ENCODE peak calls at places on chromosome 5, in five cellular contexts. I is tibial nerve, S is breast epithelium, B is IMR-90, J is pancreas. Q is an unnamed sample.

GRCh38 chr5:67409342-67409741 is 212.7 kb upstream of the CD180 start:
- DNase-seq in B (no peak), J (no peak), I (no peak), S (no peak), Q (no peak)

GRCh38 chr5:133309166-133309791 is 257.5 kb downstream of the HSPA4 start:
- DNase-seq in B (no peak), S (no peak), J (no peak), I (no peak), Q (no peak)

GRCh38 chr5:144254552-144254951 is 83.9 kb downstream of the KCTD16 start:
- DNase-seq in S (no peak), I (no peak), B (no peak), J (no peak), Q (no peak)

GRCh38 chr5:81247441-81247972 is 14.4 kb downstream of the CKMT2 start:
- DNase-seq in J (no peak), B (peak), S (no peak), I (no peak), Q (peak)

GRCh38 chr5:29005386-29005785 is 1967.0 kb upstream of the CDH9 start:
- DNase-seq in S (no peak), J (no peak), B (no peak), I (no peak), Q (peak)

GRCh38 chr5:142808778-142809606 is 38.8 kb downstream of the ARHGAP26 start:
- DNase-seq in J (no peak), B (no peak), S (no peak), I (no peak), Q (no peak)

GRCh38 chr5:29122306-29122705 is 2071.2 kb upstream of the CDH6 start:
- DNase-seq in J (no peak), B (no peak), I (no peak), S (no peak), Q (no peak)

GRCh38 chr5:150114773-150115408 is 28.5 kb upstream of the CSF1R start:
- DNase-seq in I (peak), S (peak), J (no peak), B (no peak), Q (no peak)

GRCh38 chr5:164048527-164048926 is 543.1 kb downstream of the MAT2B start:
- DNase-seq in J (no peak), B (peak), I (no peak), S (no peak), Q (peak)

GRCh38 chr5:157502143-157502647 is 42.2 kb downstream of the NIPAL4 start:
- DNase-seq in S (no peak), B (peak), J (no peak), I (no peak), Q (no peak)

GRCh38 chr5:77645158-77645994 is 6.9 kb upstream of the OTP start:
- DNase-seq in S (no peak), I (no peak), B (no peak), J (peak), Q (no peak)

GRCh38 chr5:116137544-116138378 is 52.9 kb downstream of the COMMD10 start:
- DNase-seq in B (peak), I (no peak), J (no peak), S (no peak), Q (peak)

GRCh38 chr5:54944364-54944763 is 41.0 kb downstream of the ESM1 start:
- DNase-seq in B (peak), I (no peak), S (no peak), J (no peak), Q (peak)

GRCh38 chr5:76785493-76785892 is 33.3 kb upstream of the F2RL1 start:
- DNase-seq in I (no peak), S (no peak), J (no peak), B (peak), Q (peak)

GRCh38 chr5:139755892-139756671 is 39.5 kb upstream of the PSD2 start:
- DNase-seq in I (no peak), S (no peak), B (no peak), J (peak), Q (no peak)

GRCh38 chr5:102910240-102911226 is 155.4 kb downstream of the PAM start:
- DNase-seq in S (no peak), B (peak), I (no peak), J (no peak), Q (peak)

GRCh38 chr5:77882670-77883257 is 106.6 kb upstream of the TBCA start:
- DNase-seq in S (no peak), I (no peak), J (no peak), B (peak), Q (peak)

GRCh38 chr5:132829742-132830435 is 558 bp downstream of the SHROOM1 start:
- DNase-seq in B (peak), J (peak), I (peak), S (peak), Q (peak)

GRCh38 chr5:109997191-109997590 is 307.5 kb downstream of the MAN2A1 start:
- DNase-seq in I (no peak), B (no peak), J (no peak), S (no peak), Q (no peak)

GRCh38 chr5:61993446-61994017 is 312.5 kb upstream of the KIF2A start:
- DNase-seq in J (no peak), S (no peak), I (no peak), B (no peak), Q (no peak)

GRCh38 chr5:143393516-143393915 is 10.0 kb downstream of the NR3C1 start:
- DNase-seq in S (no peak), I (no peak), J (no peak), B (no peak), Q (no peak)

GRCh38 chr5:75051217-75051751 is 1.1 kb downstream of the GCNT4 start:
- DNase-seq in S (no peak), I (no peak), B (no peak), J (no peak), Q (no peak)

GRCh38 chr5:102590467-102590866 is 91.7 kb upstream of the SLCO6A1 start:
- DNase-seq in B (no peak), S (no peak), J (no peak), I (no peak), Q (no peak)

GRCh38 chr5:139243425-139243965 is 45.3 kb upstream of the SIL1 start:
- DNase-seq in I (no peak), J (no peak), B (peak), S (no peak), Q (no peak)

GRCh38 chr5:143613329-143613728 is 198.6 kb upstream of the HMHB1 start:
- DNase-seq in S (no peak), J (no peak), I (no peak), B (no peak), Q (peak)

GRCh38 chr5:66637994-66638393 is 41.8 kb downstream of the MAST4 start:
- DNase-seq in J (no peak), B (no peak), I (no peak), S (no peak), Q (no peak)

GRCh38 chr5:139488269-139488668 is 5.7 kb upstream of the STING1 start:
- DNase-seq in I (no peak), S (no peak), J (no peak), B (no peak), Q (no peak)

GRCh38 chr5:40717281-40717680 is 37.6 kb downstream of the PTGER4 start:
- DNase-seq in I (no peak), S (no peak), B (peak), J (no peak), Q (peak)

GRCh38 chr5:132334812-132335211 is 34.7 kb upstream of the SLC22A5 start:
- DNase-seq in S (no peak), B (peak), J (no peak), I (no peak), Q (peak)

GRCh38 chr5:32627219-32627880 is 42.0 kb downstream of the SUB1 start:
- DNase-seq in B (peak), S (no peak), I (no peak), J (no peak), Q (no peak)

GRCh38 chr5:172853355-172853975 is 19.4 kb downstream of the ERGIC1 start:
- DNase-seq in B (peak), I (no peak), S (no peak), J (no peak), Q (no peak)

GRCh38 chr5:172855597-172856292 is 21.7 kb downstream of the ERGIC1 start:
- DNase-seq in I (no peak), B (no peak), S (peak), J (no peak), Q (no peak)

GRCh38 chr5:172852490-172853354 is 18.7 kb downstream of the ERGIC1 start:
- DNase-seq in B (peak), J (no peak), S (no peak), I (no peak), Q (no peak)

GRCh38 chr5:172854958-172855357 is 20.9 kb downstream of the ERGIC1 start:
- DNase-seq in S (no peak), J (no peak), B (no peak), I (no peak), Q (no peak)

DNA sequence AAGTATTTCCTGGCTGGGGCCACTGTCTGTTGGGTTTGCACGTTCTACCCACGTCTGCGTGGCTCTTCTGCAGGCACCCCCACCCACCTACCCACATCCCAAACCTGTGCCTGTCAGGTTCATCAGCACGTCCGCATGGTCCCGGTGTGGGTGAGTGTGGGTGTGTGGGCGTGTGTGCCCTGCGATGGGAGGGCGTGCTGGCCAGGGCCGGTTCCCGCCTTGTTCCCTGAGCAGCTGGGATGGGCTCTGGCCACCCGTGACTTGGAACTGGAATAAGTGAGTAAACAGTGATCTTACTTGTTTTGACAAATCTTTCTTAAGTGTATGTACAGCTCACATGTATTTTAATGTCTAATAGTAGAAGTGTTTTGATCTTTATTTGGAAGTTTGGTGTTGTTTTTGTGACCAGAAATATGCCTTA is 20.4 kb downstream of the ERGIC1 start:
- DNase-seq in J (no peak), B (peak), I (peak), S (no peak), Q (no peak)
- H3K27ac ChIP-seq in J (peak), B (peak), I (peak), S (peak), Q (no peak)

GRCh38 chr5:11719888-11720481 is 184.3 kb downstream of the CTNND2 start:
- DNase-seq in B (no peak), I (no peak), J (no peak), S (peak), Q (peak)
- TF ChIP-seq CTCF in B (no peak), I (no peak), J (no peak), S (no peak), Q (peak)

DNA sequence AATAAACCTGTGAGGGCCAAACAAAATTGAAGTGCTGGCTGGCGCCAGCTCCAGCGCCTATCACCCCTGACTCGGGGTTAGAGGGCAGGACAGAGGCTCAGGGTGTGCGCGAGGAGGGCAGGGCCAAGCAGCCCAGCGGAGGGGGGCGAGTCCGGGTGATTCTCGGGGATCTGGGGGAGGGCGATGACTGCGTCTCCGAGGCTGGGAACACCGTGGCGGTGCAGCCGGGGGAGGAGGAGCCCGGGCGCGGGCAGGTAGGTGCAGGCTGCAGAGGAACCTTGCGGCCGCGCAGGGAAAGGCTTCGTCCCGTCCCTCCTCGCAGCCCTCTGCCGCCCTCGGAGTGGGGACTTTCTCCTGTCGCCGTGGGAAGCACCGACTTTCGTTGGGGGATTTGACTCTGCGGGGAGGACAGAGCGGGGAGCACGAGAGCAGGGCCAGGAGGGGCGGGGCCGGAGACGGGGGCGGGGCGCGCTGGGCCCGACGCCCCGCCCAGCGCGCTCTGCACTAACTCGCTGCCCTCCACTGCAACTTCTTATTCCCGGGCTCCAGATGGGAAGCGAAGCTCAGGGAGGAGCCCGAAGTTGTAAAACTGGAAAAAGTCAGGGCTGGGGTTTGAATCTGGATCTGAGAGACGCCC is 5.3 kb downstream of the RGS14 start:
- DNase-seq in S (peak), I (no peak), B (no peak), J (peak), Q (peak)
- H3K4me3 ChIP-seq in S (peak), I (peak), B (peak), J (peak), Q (peak)

GRCh38 chr5:52807037-52807436 is 19.3 kb downstream of the ITGA1 start:
- DNase-seq in B (no peak), J (no peak), S (no peak), I (no peak), Q (no peak)
- H3K27ac ChIP-seq in B (peak), J (no peak), S (no peak), I (no peak), Q (no peak)

GRCh38 chr5:6197427-6197826 is 180.9 kb downstream of the MED10 start:
- DNase-seq in S (no peak), I (no peak), B (no peak), J (no peak), Q (no peak)
- TF ChIP-seq CTCF in S (no peak), I (no peak), B (no peak), J (no peak), Q (no peak)

DNA sequence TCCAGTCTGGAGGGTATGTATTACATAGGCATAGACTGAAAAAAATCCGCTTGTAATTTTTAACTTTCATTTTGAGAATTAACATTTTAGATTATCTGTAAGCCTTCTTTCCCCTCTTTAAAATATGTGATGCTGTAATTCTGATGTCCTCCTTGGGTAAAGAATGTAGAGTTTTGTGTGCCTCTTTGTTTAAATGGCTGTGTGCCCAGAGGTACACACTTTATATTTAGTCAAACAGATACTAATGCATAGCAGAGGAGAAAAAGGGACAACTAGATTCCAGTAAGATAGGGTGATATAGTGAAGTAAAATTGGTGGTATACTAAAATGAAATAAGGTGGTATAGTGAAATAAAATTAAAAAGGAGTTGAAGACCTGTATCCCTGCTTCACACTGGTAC is 1.3 kb downstream of the FBXO38 start:
- DNase-seq in J (no peak), I (no peak), B (no peak), S (no peak), Q (no peak)
- H3K4me3 ChIP-seq in J (no peak), I (no peak), B (no peak), S (no peak), Q (peak)

GRCh38 chr5:173923236-173924104 is 35.3 kb downstream of the CPEB4 start:
- DNase-seq in B (peak), S (no peak), J (no peak), I (no peak), Q (no peak)
- H3K27ac ChIP-seq in B (no peak), S (no peak), J (peak), I (no peak), Q (no peak)

GRCh38 chr5:136810198-136810823 is 445.0 kb upstream of the TRPC7 start:
- DNase-seq in I (no peak), S (no peak), J (no peak), B (peak), Q (peak)

GRCh38 chr5:136809382-136809781 is 444.0 kb upstream of the TRPC7 start:
- DNase-seq in I (no peak), B (no peak), J (no peak), S (no peak), Q (no peak)

GRCh38 chr5:136808756-136809155 is 443.4 kb upstream of the TRPC7 start:
- DNase-seq in B (no peak), J (no peak), S (no peak), I (no peak), Q (no peak)

GRCh38 chr5:136802382-136802781 is 437.0 kb upstream of the TRPC7 start:
- DNase-seq in I (no peak), S (no peak), B (peak), J (no peak), Q (peak)

GRCh38 chr5:136805466-136805865 is 440.1 kb upstream of the TRPC7 start:
- DNase-seq in J (no peak), S (no peak), B (no peak), I (no peak), Q (peak)
- TF ChIP-seq CTCF in J (no peak), S (no peak), B (no peak), I (no peak), Q (peak)

GRCh38 chr5:176133877-176134276 is 104.3 kb upstream of the SIMC1 start:
- DNase-seq in I (no peak), S (no peak), B (no peak), J (no peak), Q (no peak)
- H3K4me3 ChIP-seq in I (no peak), S (peak), B (no peak), J (no peak), Q (no peak)

GRCh38 chr5:135399838-135400542 is 959 bp upstream of the MACROH2A1 start:
- DNase-seq in J (no peak), B (no peak), S (no peak), I (no peak), Q (no peak)
- H3K27ac ChIP-seq in J (peak), B (peak), S (peak), I (peak), Q (no peak)

Q was measured in PC-3.